ENCODE peak calls at places on chromosomes 12 and 14, in nine cellular contexts. Q is NT2/D1, K is uterus, I is lower lobe of right lung, Z is AG04450, U is upper lobe of right lung, O is kidney, R is heart right ventricle, J is tibial nerve. C is an unnamed sample.

GRCh38 chr12:62575036-62575435 is 108.4 kb downstream of the MON2 start:
- DNase-seq in Z (no peak), J (no peak), I (no peak), Q (no peak), R (no peak), K (no peak), O (no peak), U (no peak), C (no peak)

GRCh38 chr12:1463073-1463905 is 131.1 kb downstream of the FBXL14 start:
- DNase-seq in Q (no peak), J (no peak), I (no peak), O (no peak), Z (no peak), K (no peak), U (no peak), R (no peak), C (no peak)

GRCh38 chr12:22334696-22335290 is at the start of gene ST8SIA1:
- DNase-seq in U (peak; percentile 70), I (peak; percentile 49), Q (peak; percentile 40), Z (no peak), O (peak; percentile 81), R (peak; percentile 50), K (peak; percentile 59), J (peak; percentile 14), C (peak; percentile 45)

GRCh38 chr14:95683793-95684192 is 2.4 kb upstream of the TCL1B start:
- DNase-seq in R (no peak), U (no peak), I (no peak), Z (no peak), O (no peak), K (no peak), J (no peak), Q (no peak), C (no peak)

GRCh38 chr12:46332260-46332659 is 40.3 kb downstream of the SLC38A2 start:
- DNase-seq in K (no peak), O (no peak), Z (no peak), R (no peak), J (no peak), I (no peak), U (no peak), Q (no peak), C (no peak)

GRCh38 chr12:120690978-120691377 is 4.0 kb downstream of the MLEC start:
- DNase-seq in R (no peak), Q (no peak), O (no peak), J (no peak), U (no peak), Z (no peak), K (no peak), I (no peak), C (no peak)

GRCh38 chr12:58883576-58884334 is 36.5 kb downstream of the LRIG3 start:
- DNase-seq in K (no peak), I (no peak), Q (no peak), Z (no peak), U (no peak), O (no peak), J (no peak), R (no peak), C (no peak)

GRCh38 chr12:104097954-104098353 is 33.6 kb downstream of the HCFC2 start:
- DNase-seq in Q (no peak), Z (no peak), I (no peak), R (no peak), K (no peak), U (no peak), O (no peak), J (no peak), C (no peak)

GRCh38 chr12:107330901-107331431 is 237.6 kb upstream of the CRY1 start:
- DNase-seq in O (no peak), R (no peak), Z (no peak), K (no peak), J (no peak), Q (no peak), U (no peak), I (no peak), C (no peak)

GRCh38 chr14:97058071-97058470 is 260.9 kb downstream of the VRK1 start:
- DNase-seq in Q (no peak), K (no peak), R (no peak), U (no peak), O (no peak), J (no peak), Z (no peak), I (no peak), C (no peak)

GRCh38 chr14:82854851-82855250 is 1321.2 kb upstream of the SEL1L start:
- DNase-seq in Z (no peak), J (no peak), Q (no peak), U (no peak), K (no peak), R (no peak), O (no peak), I (no peak), C (no peak)

GRCh38 chr14:90495357-90496276 is 98.8 kb downstream of the CALM1 start:
- DNase-seq in Q (peak; percentile 70), I (no peak), R (no peak), O (no peak), Z (peak; percentile 44), K (peak; percentile 37), J (no peak), U (no peak), C (no peak)

GRCh38 chr12:53500119-53500775 is 836 bp upstream of the TARBP2 start:
- DNase-seq in Q (no peak), I (peak; percentile 73), R (no peak), J (peak; percentile 74), Z (no peak), O (peak; percentile 83), K (peak; percentile 84), U (peak; percentile 79), C (no peak)

GRCh38 chr12:11822071-11822818 is 172.8 kb downstream of the ETV6 start:
- DNase-seq in K (no peak), Q (no peak), J (no peak), O (no peak), Z (peak; percentile 55), U (no peak), I (no peak), R (no peak), C (peak; percentile 21)

GRCh38 chr14:31969371-31969770 is 107.7 kb upstream of the ARHGAP5 start:
- DNase-seq in Z (no peak), U (no peak), Q (no peak), R (no peak), K (no peak), O (no peak), J (no peak), I (no peak), C (no peak)

GRCh38 chr14:57383125-57383524 is 7.3 kb upstream of the NAA30 start:
- DNase-seq in R (no peak), Q (no peak), U (no peak), K (no peak), Z (no peak), J (no peak), O (no peak), I (no peak), C (no peak)

GRCh38 chr14:89012272-89013097 is 188.0 kb downstream of the TTC8 start:
- DNase-seq in U (no peak), I (no peak), O (no peak), K (no peak), J (no peak), R (no peak), Z (no peak), Q (no peak), C (no peak)

GRCh38 chr14:61752626-61753025 is 9.6 kb upstream of the SNAPC1 start:
- DNase-seq in O (no peak), R (no peak), I (no peak), J (no peak), K (no peak), Z (no peak), Q (no peak), U (no peak), C (no peak)

GRCh38 chr12:49585477-49586445 is 17.8 kb upstream of the MCRS1 start:
- DNase-seq in O (no peak), I (no peak), J (no peak), Q (no peak), K (no peak), R (no peak), U (no peak), Z (no peak), C (no peak)

GRCh38 chr12:49583361-49584094 is 15.6 kb upstream of the MCRS1 start:
- DNase-seq in R (no peak), U (no peak), Q (no peak), K (no peak), I (no peak), J (no peak), Z (no peak), O (no peak), C (no peak)

GRCh38 chr12:49588761-49589516 is 16.5 kb downstream of the FAM186B start:
- DNase-seq in U (no peak), Q (no peak), J (no peak), I (no peak), O (no peak), Z (no peak), K (no peak), R (peak; percentile 50), C (no peak)

GRCh38 chr12:49587174-49587908 is 18.1 kb downstream of the FAM186B start:
- DNase-seq in I (no peak), U (no peak), K (no peak), R (no peak), Q (no peak), Z (no peak), J (no peak), O (no peak), C (no peak)

GRCh38 chr12:49588281-49588680 is 17.2 kb downstream of the FAM186B start:
- DNase-seq in Q (no peak), J (no peak), O (no peak), R (no peak), K (no peak), Z (no peak), U (no peak), I (no peak), C (no peak)
- H3K9me3 ChIP-seq in Q (peaks cover 15% of the 10 kb centered on the region), J (no peaks in the 10 kb centered on the region), O (no peaks in the 10 kb centered on the region), R (no peaks in the 10 kb centered on the region), K (no peaks in the 10 kb centered on the region), Z (peaks cover 5% of the 10 kb centered on the region), U (no peaks in the 10 kb centered on the region), I (no peaks in the 10 kb centered on the region), C (no peaks in the 10 kb centered on the region)

GRCh38 chr12:49088190-49088931 is 6.2 kb downstream of the DHH start:
- DNase-seq in R (peak; percentile 61), Z (peak; percentile 88), J (no peak), Q (peak; percentile 69), U (peak; percentile 81), I (peak; percentile 81), K (peak; percentile 91), O (peak; percentile 91), C (peak; percentile 54)
- H3K9me3 ChIP-seq in R (no peaks in the 10 kb centered on the region), Z (no peaks in the 10 kb centered on the region), J (no peaks in the 10 kb centered on the region), Q (no peaks in the 10 kb centered on the region), U (no peaks in the 10 kb centered on the region), I (no peaks in the 10 kb centered on the region), K (no peaks in the 10 kb centered on the region), O (no peaks in the 10 kb centered on the region), C (no peaks in the 10 kb centered on the region)

DNA sequence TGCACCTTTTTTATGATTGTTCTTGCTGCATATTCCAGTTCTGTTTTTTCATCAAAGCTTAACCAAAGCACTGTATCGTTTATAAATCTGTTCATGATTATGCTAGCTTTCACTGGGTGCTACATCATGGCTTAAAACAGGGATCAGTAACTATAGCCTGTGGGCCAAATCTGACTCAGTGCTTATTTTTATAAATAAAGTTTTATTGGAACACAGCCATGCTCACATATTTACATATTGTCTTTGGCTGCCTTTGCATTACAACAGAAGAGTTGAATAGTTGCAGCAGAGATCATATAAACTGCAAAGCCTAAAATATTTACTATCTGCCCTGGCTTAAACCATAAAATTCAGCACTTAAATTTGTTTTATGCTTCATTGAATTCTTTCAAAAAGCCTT is 183.4 kb upstream of the NRXN3 start:
- DNase-seq in J (no peak), Z (no peak), Q (no peak), K (no peak), R (no peak), I (no peak), U (no peak), O (no peak), C (no peak)
- H3K9me3 ChIP-seq in J (no peaks in the 10 kb centered on the region), Z (peaks cover 8% of the 10 kb centered on the region), Q (no peaks in the 10 kb centered on the region), K (no peaks in the 10 kb centered on the region), R (no peaks in the 10 kb centered on the region), I (no peaks in the 10 kb centered on the region), U (no peaks in the 10 kb centered on the region), O (no peaks in the 10 kb centered on the region), C (no peaks in the 10 kb centered on the region)

GRCh38 chr12:28367993-28368392 is 177.7 kb downstream of the CCDC91 start:
- DNase-seq in Z (no peak), U (no peak), O (no peak), I (no peak), K (no peak), J (no peak), R (no peak), Q (no peak), C (no peak)
- H3K9me3 ChIP-seq in Z (peaks cover 15% of the 10 kb centered on the region), U (peaks cover 3% of the 10 kb centered on the region), O (no peaks in the 10 kb centered on the region), I (peaks cover 54% of the 10 kb centered on the region), K (peaks cover 28% of the 10 kb centered on the region), J (peaks cover 20% of the 10 kb centered on the region), R (peaks cover 32% of the 10 kb centered on the region), Q (peaks cover 43% of the 10 kb centered on the region), C (peaks cover 12% of the 10 kb centered on the region)

C was measured in T-helper 17 cell.